ENCODE peak calls at places on chromosomes 4 and X, in seven cellular contexts. R is SK-N-SH, I is Panc1, S is HepG2, U is HCT116, C is GM12878, Q is H1. M is an unnamed sample.

GRCh38 chr4:32789026-32789608 is 2068.9 kb downstream of the PCDH7 start:
- DNase-seq in I (no peak), U (no peak), R (no peak), S (no peak), C (no peak), Q (no peak), M (no peak)

GRCh38 chrX:24242649-24243556 is 71.0 kb downstream of the SUPT20HL2 start:
- DNase-seq in Q (no peak), R (no peak), C (peak; percentile 95), U (no peak), S (peak; percentile 9), I (no peak), M (no peak)

GRCh38 chr4:155564880-155565279 is 101.8 kb upstream of the GUCY1A1 start:
- DNase-seq in Q (no peak), S (no peak), C (no peak), I (no peak), U (no peak), R (no peak), M (no peak)

GRCh38 chr4:186808635-186809018 is 85.0 kb upstream of the FAT1 start:
- DNase-seq in R (no peak), Q (no peak), C (no peak), S (no peak), I (no peak), U (peak; percentile 74), M (peak; percentile 82)

GRCh38 chrX:139202742-139203410 is 327.7 kb upstream of the F9 start:
- DNase-seq in C (no peak), R (no peak), S (no peak), U (no peak), Q (peak; percentile 50), I (no peak), M (no peak)

GRCh38 chrX:57772637-57773036 is 92.6 kb upstream of the NLRP2B start:
- DNase-seq in C (no peak), R (no peak), Q (no peak), I (no peak), S (no peak), U (no peak), M (no peak)

GRCh38 chr4:111959202-111959601 is 186.1 kb upstream of the FAM241A start:
- DNase-seq in I (no peak), C (no peak), R (no peak), S (peak; percentile 2), Q (no peak), U (peak; percentile 34), M (no peak)

GRCh38 chr4:138560448-138560847 is 318.3 kb upstream of the SLC7A11 start:
- DNase-seq in U (no peak), R (no peak), Q (peak; percentile 75), C (no peak), I (no peak), S (no peak), M (peak; percentile 19)

GRCh38 chr4:14169460-14169859 is 541.9 kb upstream of the BOD1L1 start:
- DNase-seq in S (no peak), C (no peak), U (no peak), I (no peak), Q (no peak), R (no peak), M (no peak)

GRCh38 chr4:142016031-142016430 is 379.6 kb downstream of the IL15 start:
- DNase-seq in U (no peak), R (no peak), C (peak; percentile 0), I (no peak), S (no peak), Q (no peak), M (no peak)

GRCh38 chr4:27084685-27085356 is 224.2 kb downstream of the STIM2 start:
- DNase-seq in I (no peak), S (no peak), U (no peak), Q (peak; percentile 73), C (no peak), R (peak; percentile 52), M (peak; percentile 62)

GRCh38 chr4:78298618-78299017 is 241.5 kb downstream of the FRAS1 start:
- DNase-seq in Q (no peak), C (no peak), R (no peak), U (no peak), S (no peak), I (no peak), M (no peak)

GRCh38 chr4:15498356-15498755 is 28.7 kb downstream of the CC2D2A start:
- DNase-seq in C (no peak), Q (no peak), I (no peak), R (peak; percentile 48), U (no peak), S (no peak), M (no peak)

GRCh38 chrX:55336176-55336575 is 71.5 kb upstream of the PAGE3 start:
- DNase-seq in R (no peak), S (no peak), U (no peak), Q (no peak), I (no peak), C (no peak), M (no peak)

GRCh38 chr4:177380730-177381287 is 61.4 kb downstream of the AGA start:
- DNase-seq in I (no peak), C (no peak), U (no peak), S (peak; percentile 64), Q (peak; percentile 72), R (peak; percentile 47), M (peak; percentile 17)

GRCh38 chr4:172980178-172980577 is 188.4 kb upstream of the GALNT7 start:
- DNase-seq in U (no peak), Q (no peak), C (no peak), R (no peak), I (no peak), S (no peak), M (no peak)

GRCh38 chr4:140266958-140267568 is 106.4 kb upstream of the SCOC start:
- DNase-seq in I (no peak), U (no peak), C (no peak), Q (no peak), S (no peak), R (no peak), M (no peak)

GRCh38 chr4:140131663-140132229 is 22.2 kb downstream of the MAML3 start:
- DNase-seq in S (no peak), R (no peak), C (no peak), U (no peak), I (no peak), Q (no peak), M (no peak)

GRCh38 chrX:30230395-30230794 is at the start of gene MAGEB3:
- DNase-seq in U (no peak), R (no peak), S (no peak), C (no peak), Q (no peak), I (no peak), M (no peak)

GRCh38 chrX:40152173-40152705 is 54.5 kb upstream of the BCOR start:
- DNase-seq in R (peak; percentile 64), S (no peak), I (no peak), C (no peak), U (no peak), Q (peak; percentile 54), M (no peak)

GRCh38 chrX:120774611-120775010 is 101.1 kb downstream of the CT47B1 start:
- DNase-seq in I (no peak), Q (no peak), U (no peak), C (no peak), S (no peak), R (no peak), M (no peak)

GRCh38 chr4:78876568-78877320 is 62.5 kb downstream of the PAQR3 start:
- DNase-seq in C (no peak), R (no peak), U (no peak), I (no peak), Q (no peak), S (no peak), M (no peak)

GRCh38 chrX:3638280-3638873 is 75.1 kb downstream of the PRKX start:
- DNase-seq in C (peak; percentile 16), S (peak; percentile 11), U (peak; percentile 7), R (peak; percentile 57), Q (peak; percentile 48), I (no peak), M (peak; percentile 57)

GRCh38 chrX:119669424-119670037 is 23.4 kb downstream of the SEPTIN6 start:
- DNase-seq in U (no peak), Q (no peak), C (no peak), S (peak; percentile 80), R (peak; percentile 60), I (no peak), M (no peak)

GRCh38 chrX:28586891-28587635 is at the start of gene IL1RAPL1:
- DNase-seq in C (no peak), S (no peak), I (no peak), R (no peak), U (no peak), Q (no peak), M (no peak)

GRCh38 chr4:102832667-102833066 is 5.3 kb upstream of the UBE2D3 start:
- DNase-seq in U (no peak), S (peak; percentile 35), I (no peak), C (no peak), R (no peak), Q (no peak), M (no peak)

GRCh38 chrX:108217877-108218276 is 126.3 kb downstream of the ATG4A start:
- DNase-seq in R (no peak), I (no peak), C (no peak), Q (no peak), S (no peak), U (no peak), M (no peak)

GRCh38 chr4:117796677-117797076 is 237.6 kb upstream of the NDST3 start:
- DNase-seq in S (no peak), C (no peak), I (no peak), R (no peak), U (no peak), Q (no peak), M (no peak)

GRCh38 chrX:40912166-40912565 is 173.1 kb upstream of the USP9X start:
- DNase-seq in S (no peak), I (no peak), Q (no peak), C (no peak), U (no peak), R (no peak), M (no peak)

GRCh38 chrX:117996918-117997480 is 119.6 kb downstream of the KLHL13 start:
- DNase-seq in S (peak; percentile 0), I (no peak), Q (no peak), R (peak; percentile 14), U (no peak), C (no peak), M (no peak)

GRCh38 chr4:28845158-28845557 is 1875.0 kb upstream of the PCDH7 start:
- DNase-seq in I (no peak), R (no peak), C (no peak), S (no peak), Q (no peak), U (no peak), M (no peak)
- TF ChIP-seq SIN3A in I (no peak), R (no peak), C (no peak), S (no peak), Q (no peak), U (no peak), M (no peak)

GRCh38 chr4:126897038-126897437 is 735.7 kb upstream of the INTU start:
- DNase-seq in U (no peak), Q (no peak), R (no peak), C (no peak), S (no peak), I (no peak), M (no peak)
- TF ChIP-seq SIN3A in U (no peak), Q (no peak), R (no peak), C (no peak), S (no peak), I (no peak), M (no peak)

GRCh38 chr4:90184560-90184959 is 57.4 kb downstream of the CCSER1 start:
- DNase-seq in C (no peak), Q (no peak), R (no peak), S (no peak), I (no peak), U (no peak), M (no peak)
- TF ChIP-seq SIN3A in C (no peak), Q (no peak), R (no peak), S (no peak), I (no peak), U (no peak), M (no peak)

GRCh38 chr4:1321946-1322650 is 24.9 kb upstream of the UVSSA start:
- DNase-seq in R (no peak), S (no peak), I (no peak), Q (no peak), C (no peak), U (no peak), M (no peak)
- TF ChIP-seq SIN3A in R (no peak), S (no peak), I (no peak), Q (no peak), C (no peak), U (no peak), M (no peak)

M was measured in K562.